ENCODE peak calls at places on chromosome 14, in seven cellular contexts. P is H9, G is mesendoderm, R is IMR-90, H is H1, Z is mesenchymal stem cell, C is trophoblast cell. L is an unnamed sample.

GRCh38 chr14:89359477-89360222 is 57.4 kb downstream of the FOXN3 start:
- DNase-seq in R (no peak), Z (no peak), P (no peak), H (no peak), G (no peak), C (no peak), L (no peak)

GRCh38 chr14:102819176-102819628 is 42.0 kb downstream of the TRAF3 start:
- DNase-seq in C (peak; percentile 91), P (no peak), H (no peak), R (no peak), G (no peak), Z (no peak), L (no peak)

GRCh38 chr14:22796087-22796707 is 19.0 kb downstream of the SLC7A7 start:
- DNase-seq in Z (no peak), R (no peak), H (no peak), C (no peak), G (no peak), P (no peak), L (no peak)

GRCh38 chr14:38003746-38004609 is 203.7 kb upstream of the SSTR1 start:
- DNase-seq in H (no peak), Z (no peak), P (no peak), R (no peak), G (no peak), C (no peak), L (no peak)

GRCh38 chr14:84217066-84217465 is 1312.9 kb upstream of the FLRT2 start:
- DNase-seq in C (no peak), G (no peak), R (peak; percentile 17), H (no peak), Z (no peak), P (no peak), L (no peak)

GRCh38 chr14:74085047-74085637 is 386 bp downstream of the LIN52 start:
- DNase-seq in H (peak; percentile 1), G (peak; percentile 71), Z (peak; percentile 67), P (no peak), C (peak; percentile 1), R (peak; percentile 55), L (peak; percentile 35)

GRCh38 chr14:89214221-89214965 is 202.6 kb downstream of the FOXN3 start:
- DNase-seq in R (no peak), C (no peak), H (no peak), G (peak; percentile 22), Z (no peak), P (no peak), L (peak; percentile 11)

GRCh38 chr14:73059326-73059725 is 992 bp downstream of the RBM25 start:
- DNase-seq in C (no peak), G (no peak), R (peak; percentile 16), Z (peak; percentile 63), P (no peak), H (no peak), L (no peak)

GRCh38 chr14:70011098-70011497 is 131.9 kb downstream of the SMOC1 start:
- DNase-seq in P (no peak), Z (no peak), H (no peak), C (no peak), R (no peak), G (no peak), L (no peak)

GRCh38 chr14:31232081-31232480 is 24.5 kb upstream of the HECTD1 start:
- DNase-seq in C (no peak), P (no peak), G (no peak), R (no peak), Z (no peak), H (no peak), L (no peak)

GRCh38 chr14:99363616-99364290 is 91.8 kb upstream of the BCL11B start:
- DNase-seq in C (peak; percentile 48), R (no peak), Z (no peak), G (peak; percentile 65), H (no peak), P (peak; percentile 63), L (no peak)

GRCh38 chr14:68854421-68854820 is 61.6 kb upstream of the ZFP36L1 start:
- DNase-seq in P (no peak), G (no peak), C (no peak), R (no peak), Z (no peak), H (no peak), L (no peak)

GRCh38 chr14:68856572-68856971 is 63.7 kb upstream of the ZFP36L1 start:
- DNase-seq in Z (no peak), R (no peak), H (no peak), G (no peak), C (no peak), P (no peak), L (no peak)

GRCh38 chr14:68853749-68854148 is 60.9 kb upstream of the ZFP36L1 start:
- DNase-seq in P (no peak), Z (no peak), G (no peak), H (no peak), C (peak; percentile 83), R (no peak), L (no peak)

GRCh38 chr14:68860771-68861170 is 67.9 kb upstream of the ZFP36L1 start:
- DNase-seq in C (no peak), P (no peak), Z (no peak), R (no peak), H (no peak), G (no peak), L (no peak)

GRCh38 chr14:68857671-68858070 is 64.8 kb upstream of the ZFP36L1 start:
- DNase-seq in Z (no peak), P (no peak), C (peak; percentile 86), G (no peak), R (no peak), H (no peak), L (no peak)
- H3K23ac ChIP-seq in Z (no peak overlapping the region), P (no peak overlapping the region), C (no peak overlapping the region), G (no peak overlapping the region), R (no peak overlapping the region), H (no peak overlapping the region), L (no peak overlapping the region)

GRCh38 chr14:93954516-93954830 is 21.9 kb downstream of the ASB2 start:
- DNase-seq in R (no peak), H (no peak), Z (no peak), G (no peak), C (no peak), P (no peak), L (no peak)

GRCh38 chr14:93953263-93953662 is 23.1 kb downstream of the ASB2 start:
- DNase-seq in G (peak; percentile 34), C (no peak), Z (no peak), H (no peak), R (no peak), P (peak; percentile 66), L (no peak)

GRCh38 chr14:93953739-93954515 is 22.4 kb downstream of the ASB2 start:
- DNase-seq in P (no peak), H (no peak), G (no peak), Z (no peak), C (no peak), R (no peak), L (no peak)

GRCh38 chr14:93951798-93952540 is 24.4 kb downstream of the ASB2 start:
- DNase-seq in Z (no peak), R (peak; percentile 7), H (no peak), C (no peak), P (no peak), G (no peak), L (no peak)

GRCh38 chr14:93952829-93953228 is 23.5 kb downstream of the ASB2 start:
- DNase-seq in C (no peak), P (no peak), G (no peak), R (no peak), Z (no peak), H (no peak), L (no peak)
- H3K4me1 ChIP-seq in C (peaks cover 9% of the 10 kb centered on the region), P (no peaks in the 10 kb centered on the region), G (peaks cover 4% of the 10 kb centered on the region), R (no peaks in the 10 kb centered on the region), Z (peaks cover 58% of the 10 kb centered on the region), H (peaks cover 2% of the 10 kb centered on the region), L (peaks cover 4% of the 10 kb centered on the region)

GRCh38 chr14:64605926-64606685 is 56.3 kb downstream of the PPP1R36 start:
- DNase-seq in C (peak; percentile 70), P (no peak), R (peak; percentile 25), Z (no peak), G (no peak), H (no peak), L (no peak)

GRCh38 chr14:64604001-64604400 is 54.2 kb downstream of the PPP1R36 start:
- DNase-seq in P (no peak), C (no peak), G (no peak), R (no peak), Z (no peak), H (no peak), L (no peak)

GRCh38 chr14:64602826-64603225 is 53.1 kb downstream of the PPP1R36 start:
- DNase-seq in H (no peak), G (no peak), C (no peak), P (no peak), Z (no peak), R (no peak), L (no peak)

GRCh38 chr14:64601571-64601970 is 51.8 kb downstream of the PPP1R36 start:
- DNase-seq in H (no peak), R (no peak), Z (no peak), C (no peak), G (no peak), P (no peak), L (no peak)

GRCh38 chr14:64604854-64605253 is 55.1 kb downstream of the PPP1R36 start:
- DNase-seq in P (no peak), H (no peak), Z (no peak), R (no peak), C (no peak), G (no peak), L (no peak)
- H3K23ac ChIP-seq in P (no peak overlapping the region), H (no peak overlapping the region), Z (no peak overlapping the region), R (no peak overlapping the region), C (no peak overlapping the region), G (no peak overlapping the region), L (no peak overlapping the region)

GRCh38 chr14:50823763-50824636 is 7.0 kb downstream of the NIN start:
- DNase-seq in C (no peak), P (no peak), R (no peak), H (no peak), Z (no peak), G (peak; percentile 55), L (no peak)
- H3K4me1 ChIP-seq in C (no peaks in the 10 kb centered on the region), P (peaks cover 5% of the 10 kb centered on the region), R (peaks cover 15% of the 10 kb centered on the region), H (peaks cover 6% of the 10 kb centered on the region), Z (peaks cover 13% of the 10 kb centered on the region), G (peaks cover 7% of the 10 kb centered on the region), L (peaks cover 20% of the 10 kb centered on the region)

DNA sequence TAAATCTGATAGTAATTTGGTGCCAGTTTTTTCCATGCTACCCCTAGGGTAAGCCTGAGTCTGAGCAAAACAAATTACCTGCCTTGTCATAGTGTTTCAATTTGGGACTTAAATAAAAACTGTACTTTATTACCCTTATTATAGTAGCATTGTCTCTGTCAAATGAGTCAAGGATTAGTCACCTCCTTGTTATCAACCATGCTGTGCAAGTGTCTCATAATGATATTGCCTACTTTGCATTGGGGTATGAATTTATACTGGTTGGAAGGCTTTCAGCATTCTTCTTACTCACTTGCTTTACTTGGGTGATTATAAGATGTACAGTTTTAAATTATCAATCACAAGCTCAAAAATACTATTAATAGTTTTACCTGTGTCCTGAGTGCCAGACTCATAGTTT is 380.1 kb downstream of the LRFN5 start:
- DNase-seq in G (no peak), C (no peak), R (peak; percentile 53), P (no peak), H (no peak), Z (peak; percentile 19), L (no peak)
- H3K23ac ChIP-seq in G (no peak overlapping the region), C (no peak overlapping the region), R (no peak overlapping the region), P (no peak overlapping the region), H (no peak overlapping the region), Z (no peak overlapping the region), L (no peak overlapping the region)

L was measured in neuronal stem cell.